ENCODE peak calls at places on chromosome 19, in four cellular contexts. Q is BE2C, O is pancreas, D is cardiac muscle cell. V is an unnamed sample. For H3K9me3 and H3K4me1, the result is how much of the 10 kb centered on the place peaks cover.

GRCh38 chr19:48837586-48838191 is 1.4 kb upstream of the HSD17B14 start:
- DNase-seq in D (no peak), Q (no peak), O (no peak), V (no peak)

GRCh38 chr19:35031072-35031881 is 1.0 kb downstream of the SCN1B start:
- DNase-seq in D (peak), Q (no peak), O (peak), V (no peak)

GRCh38 chr19:53102701-53103140 is 501 bp downstream of the ZNF160 start:
- DNase-seq in Q (peak), O (peak), D (peak), V (no peak)

GRCh38 chr19:49892716-49893115 is 4.0 kb downstream of the IL4I1 start:
- DNase-seq in Q (no peak), O (no peak), D (no peak), V (no peak)

GRCh38 chr19:6279931-6280591 is at the start of gene MLLT1:
- DNase-seq in D (peak), Q (peak), O (peak), V (peak)

GRCh38 chr19:56176881-56177280 is 1.1 kb downstream of the GALP start:
- DNase-seq in D (no peak), Q (no peak), O (no peak), V (no peak)

GRCh38 chr19:48000846-48001245 is 6.4 kb downstream of the ELSPBP1 start:
- DNase-seq in D (no peak), O (no peak), Q (no peak), V (no peak)

GRCh38 chr19:41328157-41328817 is 18.3 kb downstream of the CCDC97 start:
- DNase-seq in Q (no peak), D (no peak), O (no peak), V (no peak)

GRCh38 chr19:3862826-3863500 is 5.9 kb downstream of the ZFR2 start:
- DNase-seq in Q (no peak), D (no peak), O (no peak), V (no peak)

GRCh38 chr19:34255546-34255945 is 1.2 kb downstream of the GARRE1 start:
- DNase-seq in Q (no peak), D (no peak), O (no peak), V (no peak)

GRCh38 chr19:14149509-14149994 is 13.2 kb upstream of the ASF1B start:
- DNase-seq in Q (peak), O (no peak), D (no peak), V (no peak)

GRCh38 chr19:35509861-35510625 is 3.4 kb downstream of the DMKN start:
- DNase-seq in Q (peak), O (peak), D (peak), V (peak)

GRCh38 chr19:41930926-41931592 is 2.8 kb upstream of the ERFL start:
- DNase-seq in D (no peak), Q (no peak), O (no peak), V (no peak)

GRCh38 chr19:53659292-53659691 is 27.5 kb downstream of the DPRX start:
- DNase-seq in D (peak), O (no peak), Q (no peak), V (no peak)

GRCh38 chr19:10848208-10848843 is at the start of gene C19orf38:
- DNase-seq in Q (no peak), D (no peak), O (no peak), V (no peak)

GRCh38 chr19:42129399-42130253 is 2.6 kb downstream of the POU2F2 start:
- DNase-seq in D (no peak), O (no peak), Q (peak), V (peak)

GRCh38 chr19:21698215-21698614 is 69.2 kb downstream of the ZNF100 start:
- DNase-seq in D (peak), Q (no peak), O (no peak), V (no peak)

GRCh38 chr19:51681286-51681956 is 11.7 kb upstream of the SPACA6 start:
- DNase-seq in O (no peak), Q (no peak), D (peak), V (no peak)

GRCh38 chr19:52453324-52454094 is at the start of gene ZNF578:
- DNase-seq in D (peak), Q (peak), O (peak), V (no peak)

GRCh38 chr19:33514885-33515485 is 6.6 kb downstream of the PEPD start:
- DNase-seq in O (no peak), Q (no peak), D (no peak), V (no peak)

DNA sequence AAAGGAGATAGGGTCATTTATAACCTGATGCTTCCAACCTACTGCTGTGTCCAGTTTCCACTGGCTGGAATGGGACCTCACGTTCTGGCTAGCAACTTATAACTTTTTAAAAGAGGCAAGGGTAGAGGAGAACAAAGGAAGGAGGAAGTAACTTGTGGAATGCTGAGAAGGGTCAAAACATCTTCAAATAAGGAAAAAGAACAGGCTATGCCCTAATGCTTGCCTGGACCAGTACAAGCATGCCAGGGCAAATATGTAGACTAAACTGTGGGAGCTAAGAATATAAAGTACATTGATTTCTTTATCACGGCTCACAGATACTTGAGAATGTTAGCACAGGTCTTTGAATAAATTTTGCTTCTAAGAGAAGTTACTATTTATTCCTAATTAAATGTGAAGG is 1.5 kb upstream of the ZNF561 start:
- DNase-seq in D (no peak), Q (no peak), O (no peak), V (no peak)
- H3K4me3 ChIP-seq in D (peak), Q (no peak), O (no peak), V (no peak)

GRCh38 chr19:58086825-58087710 is 11.0 kb downstream of the ZSCAN18 start:
- DNase-seq in O (no peak), D (no peak), Q (no peak), V (no peak)
- H3K9me3 ChIP-seq in O (under half), D (under half), Q (under half), V (half or more)

DNA sequence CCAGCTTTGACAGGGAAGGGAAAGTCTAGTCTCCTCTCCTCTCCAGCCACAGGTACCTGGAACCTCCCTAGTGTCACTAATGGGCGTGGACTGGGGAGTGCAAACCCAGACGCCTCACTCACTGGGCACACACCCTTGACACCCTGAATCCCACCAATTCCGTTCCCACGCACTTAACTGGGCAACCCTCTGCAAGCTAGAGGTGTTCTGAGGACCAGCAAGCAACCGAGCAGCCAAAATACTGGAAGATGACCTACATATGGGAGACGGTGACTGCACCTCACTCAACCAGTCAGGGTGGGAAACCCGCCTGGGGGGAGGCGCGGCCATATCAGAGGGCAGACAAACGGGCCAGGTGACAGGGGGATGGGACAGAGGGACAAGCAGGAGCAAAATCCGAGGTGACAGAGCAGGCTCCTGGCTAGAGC is 991 bp downstream of the ABHD17A start:
- DNase-seq in O (no peak), D (no peak), Q (no peak), V (no peak)
- H3K4me1 ChIP-seq in O (under half), D (under half), Q (under half), V (under half)

GRCh38 chr19:15463865-15464371 is 426 bp downstream of the RASAL3 start:
- DNase-seq in D (no peak), O (no peak), Q (no peak), V (no peak)
- H3K4me3 ChIP-seq in D (no peak), O (no peak), Q (no peak), V (peak)

DNA sequence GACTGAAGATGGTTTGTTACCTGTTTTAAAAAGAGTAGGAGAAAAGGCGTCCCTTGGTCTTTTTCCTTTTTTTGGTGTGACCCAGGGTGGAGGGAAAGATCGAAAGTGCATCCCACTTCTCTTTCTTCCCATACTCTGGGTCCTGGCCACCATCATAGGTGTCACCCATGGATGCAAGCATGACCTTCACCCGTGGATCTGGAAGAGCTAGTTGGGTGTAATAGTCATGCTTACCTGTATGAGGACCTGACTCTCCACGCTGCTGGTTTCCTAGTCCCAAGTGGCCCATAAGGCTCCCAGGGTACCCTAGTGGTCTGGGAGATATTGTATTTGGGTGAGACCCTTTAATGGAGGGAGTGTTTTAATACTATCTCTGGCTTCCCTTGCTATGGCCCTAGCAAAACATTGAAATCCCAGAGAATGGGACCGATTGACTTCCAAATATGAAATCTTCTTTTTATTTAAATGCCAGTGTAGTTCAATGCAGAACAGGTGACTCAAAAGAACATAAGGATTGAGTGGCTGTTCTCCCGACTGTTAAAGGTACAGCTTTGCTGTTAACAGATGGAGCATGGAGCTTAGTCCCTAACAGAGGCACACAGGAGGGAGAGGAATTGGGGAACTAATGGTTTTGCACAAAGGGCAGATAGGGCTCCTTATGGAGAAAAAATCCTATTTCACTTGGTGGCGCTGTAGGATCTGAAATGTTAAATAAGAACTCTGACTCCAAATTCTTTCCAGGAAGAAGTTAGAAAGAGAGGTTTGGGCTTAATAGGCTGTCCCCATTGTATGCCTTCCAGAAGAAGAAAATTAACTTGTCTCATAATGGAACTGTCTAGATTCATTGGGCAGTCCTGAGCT is 7.0 kb upstream of the ZNF550 start:
- DNase-seq in Q (peak), O (no peak), D (peak), V (no peak)
- H3K9me3 ChIP-seq in Q (under half), O (under half), D (under half), V (half or more)

DNA sequence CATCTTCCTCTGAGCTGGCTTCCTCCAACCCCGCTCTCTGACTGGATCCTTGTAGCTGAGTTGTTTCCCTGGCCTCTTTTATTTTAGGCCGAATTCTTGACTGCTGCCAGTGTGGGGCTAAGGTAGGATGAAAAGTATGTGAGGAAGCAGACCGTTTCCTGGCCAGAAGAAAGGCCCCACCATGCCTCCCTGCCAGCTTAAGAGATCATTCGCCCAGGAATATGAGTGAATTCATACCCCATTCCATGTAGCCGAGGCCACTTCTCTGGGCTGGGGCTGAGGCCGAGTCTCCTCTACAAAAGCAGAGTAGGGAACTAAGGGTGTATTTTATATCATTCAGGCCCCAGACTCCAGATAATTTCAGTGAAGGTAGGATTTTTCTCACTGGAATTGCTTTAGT is 32.3 kb downstream of the NFIX start:
- DNase-seq in O (no peak), D (no peak), Q (no peak), V (no peak)
- H3K4me1 ChIP-seq in O (under half), D (under half), Q (under half), V (under half)